ENCODE peak calls at places on chromosomes 11 and 22, in four cellular contexts. Z, T, M and E are unnamed samples.

GRCh38 chr11:47357985-47358730 is 5.7 kb upstream of the MYBPC3 start:
- DNase-seq in Z (no peak), M (no peak), T (no peak), E (no peak)

GRCh38 chr11:72851726-72852125 is 37.5 kb downstream of the ATG16L2 start:
- DNase-seq in T (no peak), Z (no peak), M (peak; percentile 37), E (no peak)

GRCh38 chr11:25065711-25066110 is 568.9 kb downstream of the LUZP2 start:
- DNase-seq in Z (no peak), M (peak; percentile 94), T (no peak), E (no peak)

GRCh38 chr22:39174498-39175120 is 22.1 kb upstream of the CBX7 start:
- DNase-seq in T (peak; percentile 45), Z (peak; percentile 69), M (peak; percentile 83), E (peak; percentile 91)

GRCh38 chr11:111402411-111402810 is 23.3 kb upstream of the POU2AF1 start:
- DNase-seq in T (no peak), M (no peak), Z (no peak), E (no peak)

GRCh38 chr11:106415510-106415909 is 338.0 kb downstream of the AASDHPPT start:
- DNase-seq in Z (no peak), T (no peak), M (no peak), E (no peak)

GRCh38 chr22:50301581-50301991 is 5.9 kb downstream of the PLXNB2 start:
- DNase-seq in T (no peak), M (no peak), Z (no peak), E (no peak)

GRCh38 chr22:37212174-37212906 is at the start of gene SSTR3:
- DNase-seq in T (no peak), M (peak; percentile 25), Z (no peak), E (no peak)

GRCh38 chr11:80432051-80432450 is 991.2 kb upstream of the TENM4 start:
- DNase-seq in Z (no peak), T (no peak), M (no peak), E (no peak)

GRCh38 chr11:11620251-11620965 is 1.4 kb downstream of the GALNT18 start:
- DNase-seq in M (peak; percentile 17), T (no peak), Z (no peak), E (peak; percentile 38)

GRCh38 chr11:88596786-88597185 is 259.2 kb upstream of the CTSC start:
- DNase-seq in T (no peak), Z (no peak), M (peak; percentile 10), E (no peak)

GRCh38 chr22:49998718-49999062 is 13.9 kb downstream of the IL17REL start:
- DNase-seq in Z (no peak), T (no peak), M (no peak), E (no peak)

GRCh38 chr11:107821199-107821926 is 37.2 kb downstream of the SLC35F2 start:
- DNase-seq in T (no peak), Z (no peak), M (peak; percentile 75), E (no peak)

GRCh38 chr22:36064358-36064757 is 35.7 kb upstream of the RBFOX2 start:
- DNase-seq in T (no peak), M (no peak), Z (no peak), E (no peak)

GRCh38 chr22:48486163-48486957 is 1341.3 kb downstream of the BRD1 start:
- DNase-seq in Z (no peak), M (no peak), T (no peak), E (no peak)

GRCh38 chr22:28594784-28595324 is 84.8 kb downstream of the TTC28 start:
- DNase-seq in Z (peak; percentile 17), T (peak; percentile 48), M (peak; percentile 62), E (no peak)

GRCh38 chr22:22042599-22043295 is 60.2 kb upstream of the TOP3B start:
- DNase-seq in T (no peak), Z (no peak), M (no peak), E (no peak)

GRCh38 chr22:42261266-42261665 is 9.2 kb downstream of the TCF20 start:
- DNase-seq in M (peak; percentile 13), T (no peak), Z (no peak), E (no peak)

GRCh38 chr22:24506802-24507438 is 11.8 kb downstream of the UPB1 start:
- DNase-seq in T (no peak), M (peak; percentile 21), Z (no peak), E (no peak)

GRCh38 chr11:64878223-64878493 is 263 bp downstream of the EHD1 start:
- DNase-seq in M (no peak), Z (no peak), T (no peak), E (no peak)

GRCh38 chr22:48882636-48883200 is 945.0 kb downstream of the BRD1 start:
- DNase-seq in Z (no peak), M (no peak), T (no peak), E (no peak)

GRCh38 chr22:19918332-19919106 is 23.1 kb upstream of the COMT start:
- DNase-seq in T (no peak), Z (no peak), M (no peak), E (no peak)

GRCh38 chr11:127223026-127223425 is 222.5 kb upstream of the KIRREL3 start:
- DNase-seq in M (no peak), T (no peak), Z (no peak), E (no peak)

GRCh38 chr11:119890466-119890865 is 161.5 kb upstream of the NECTIN1 start:
- DNase-seq in Z (no peak), M (no peak), T (no peak), E (no peak)

GRCh38 chr11:46367244-46367915 is 14.1 kb upstream of the MDK start:
- DNase-seq in Z (peak; percentile 67), M (peak; percentile 26), T (peak; percentile 18), E (peak; percentile 67)

GRCh38 chr22:42726811-42727210 is 6.1 kb upstream of the A4GALT start:
- DNase-seq in T (no peak), Z (no peak), M (no peak), E (no peak)

GRCh38 chr22:29726512-29727247 is 6.9 kb downstream of the CABP7 start:
- DNase-seq in M (peak; percentile 32), Z (no peak), T (no peak), E (no peak)

GRCh38 chr11:123479048-123479837 is 49.2 kb downstream of the GRAMD1B start:
- DNase-seq in T (no peak), M (no peak), Z (peak; percentile 8), E (no peak)

GRCh38 chr11:132587716-132588115 is 944.6 kb downstream of the OPCML start:
- DNase-seq in T (no peak), M (no peak), Z (no peak), E (no peak)

GRCh38 chr11:56783448-56784041 is 35.0 kb upstream of the OR9G4 start:
- DNase-seq in Z (no peak), T (peak; percentile 54), M (peak; percentile 39), E (no peak)

GRCh38 chr22:40509401-40510134 is 127.0 kb downstream of the MRTFA start:
- DNase-seq in M (peak; percentile 94), Z (no peak), T (no peak), E (no peak)

GRCh38 chr11:120141144-120142071 is 3.5 kb upstream of the TRIM29 start:
- DNase-seq in T (no peak), Z (no peak), M (no peak), E (no peak)